ENCODE peak calls at places on chromosomes 16 and 17, in six cellular contexts. S is upper lobe of right lung, K is gastrocnemius medialis, N is GM13976, J is left lung, Q is brain microvascular endothelial cell. Y is an unnamed sample.
A peak's percentile ranks its signal among the peaks of the same experiment; 100 is the strongest.

GRCh38 chr16:14309001-14309886 is 238.1 kb downstream of the MRTFB start:
- DNase-seq in S (no peak), K (no peak), N (no peak), J (no peak), Q (no peak), Y (no peak)

GRCh38 chr17:75525806-75526554 is 483 bp downstream of the LLGL2 start:
- DNase-seq in S (peak; percentile 79), K (no peak), N (no peak), J (no peak), Q (no peak), Y (no peak)

GRCh38 chr16:356756-357155 is 4.2 kb upstream of the AXIN1 start:
- DNase-seq in S (no peak), K (no peak), N (no peak), J (no peak), Q (no peak), Y (peak; percentile 27)

GRCh38 chr16:3147046-3147756 is 12.4 kb downstream of the ZNF213 start:
- DNase-seq in S (no peak), K (no peak), N (no peak), J (no peak), Q (no peak), Y (no peak)

GRCh38 chr16:48947371-48947713 is 334.3 kb downstream of the CBLN1 start:
- DNase-seq in S (no peak), K (no peak), N (no peak), J (no peak), Q (no peak), Y (no peak)

GRCh38 chr17:17051380-17051779 is 9.1 kb downstream of the MPRIP start:
- DNase-seq in S (peak; percentile 57), K (no peak), N (no peak), J (no peak), Q (no peak), Y (no peak)

GRCh38 chr17:42493324-42493723 is 34.6 kb downstream of the ATP6V0A1 start:
- DNase-seq in S (no peak), K (no peak), N (no peak), J (no peak), Q (no peak), Y (no peak)

GRCh38 chr17:17904171-17905035 is 67.6 kb upstream of the SREBF1 start:
- DNase-seq in S (no peak), K (no peak), N (no peak), J (no peak), Q (no peak), Y (no peak)

GRCh38 chr17:9170822-9171221 is 149.5 kb downstream of the NTN1 start:
- DNase-seq in S (no peak), K (no peak), N (no peak), J (no peak), Q (no peak), Y (no peak)

GRCh38 chr16:1723450-1724147 is 17.6 kb downstream of the MAPK8IP3 start:
- DNase-seq in S (no peak), K (no peak), N (peak; percentile 69), J (no peak), Q (peak; percentile 49), Y (no peak)

GRCh38 chr16:23125277-23125676 is 24.0 kb downstream of the USP31 start:
- DNase-seq in S (no peak), K (no peak), N (no peak), J (no peak), Q (no peak), Y (no peak)

GRCh38 chr17:75321506-75321905 is 32.3 kb upstream of the SLC25A19 start:
- DNase-seq in S (no peak), K (no peak), N (no peak), J (no peak), Q (no peak), Y (no peak)

GRCh38 chr17:48903401-48903800 is 4.8 kb upstream of the UBE2Z start:
- DNase-seq in S (no peak), K (no peak), N (no peak), J (no peak), Q (no peak), Y (no peak)

GRCh38 chr17:74923538-74924249 is 379 bp upstream of the OTOP2 start:
- DNase-seq in S (peak; percentile 90), K (peak; percentile 14), N (peak; percentile 93), J (peak; percentile 78), Q (peak; percentile 6), Y (peak; percentile 65)

GRCh38 chr17:42274273-42274542 is 2.0 kb downstream of the STAT5B start:
- DNase-seq in S (no peak), K (no peak), N (no peak), J (no peak), Q (no peak), Y (no peak)

GRCh38 chr16:25171390-25171789 is 45.4 kb upstream of the AQP8 start:
- DNase-seq in S (no peak), K (no peak), N (no peak), J (no peak), Q (no peak), Y (no peak)

GRCh38 chr17:52420555-52421078 is 262.1 kb upstream of the CA10 start:
- DNase-seq in S (no peak), K (no peak), N (no peak), J (no peak), Q (no peak), Y (no peak)

GRCh38 chr16:83624436-83625120 is 183.2 kb upstream of the HSBP1 start:
- DNase-seq in S (no peak), K (no peak), N (no peak), J (no peak), Q (no peak), Y (no peak)

GRCh38 chr16:83626676-83627075 is 181.1 kb upstream of the HSBP1 start:
- DNase-seq in S (no peak), K (no peak), N (no peak), J (no peak), Q (no peak), Y (no peak)

GRCh38 chr16:83623091-83623730 is 184.6 kb upstream of the HSBP1 start:
- DNase-seq in S (no peak), K (no peak), N (no peak), J (no peak), Q (no peak), Y (no peak)

GRCh38 chr16:83627996-83628395 is 179.8 kb upstream of the HSBP1 start:
- DNase-seq in S (no peak), K (no peak), N (no peak), J (no peak), Q (no peak), Y (no peak)

GRCh38 chr16:83626204-83626603 is 181.6 kb upstream of the HSBP1 start:
- DNase-seq in S (no peak), K (no peak), N (no peak), J (no peak), Q (no peak), Y (no peak)
- TF ChIP-seq CTCF in S (no peak), K (no peak), N (no peak), J (no peak), Q (no peak), Y (no peak)

DNA sequence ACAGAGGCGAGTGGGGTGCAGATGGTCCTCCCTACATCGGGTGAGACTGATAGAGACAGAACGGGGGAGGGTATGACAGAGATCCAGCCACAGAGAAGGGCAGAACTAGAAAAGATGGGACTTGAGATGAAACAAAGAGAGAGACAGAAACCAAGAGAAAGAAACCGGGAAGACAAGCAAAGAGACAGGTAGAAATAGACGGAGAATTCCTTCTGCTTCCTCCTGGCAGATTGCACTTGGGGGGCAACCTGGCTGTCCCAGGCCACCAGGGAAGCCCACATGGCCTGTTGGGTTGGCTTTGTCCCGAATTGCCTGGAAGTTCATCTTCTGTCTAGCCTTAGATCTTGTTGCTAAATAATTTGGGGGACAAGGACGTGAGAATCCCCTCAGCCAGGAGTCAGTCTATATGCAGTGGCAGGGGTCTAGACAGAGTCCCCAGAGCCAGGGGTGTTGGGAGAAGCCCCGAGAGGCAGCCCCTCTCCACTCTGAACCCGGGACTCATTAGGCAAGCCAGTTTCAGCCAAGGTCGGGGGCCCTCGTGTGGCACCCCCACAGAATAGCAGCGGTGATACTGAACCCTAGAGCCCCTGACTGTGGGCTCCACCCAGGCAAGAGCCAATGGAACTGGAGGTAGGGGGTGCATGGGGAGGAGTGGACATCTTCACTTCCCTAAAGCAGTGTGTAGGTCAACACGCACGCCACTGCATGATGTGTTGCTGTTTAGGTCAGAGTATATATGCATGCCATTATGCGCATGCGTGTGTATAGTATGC is 626 bp upstream of the TSPOAP1 start:
- DNase-seq in S (peak; percentile 73), K (no peak), N (peak; percentile 79), J (peak; percentile 86), Q (no peak), Y (peak; percentile 93)
- TF ChIP-seq CTCF in S (peak; percentile 40), K (no peak), N (peak; percentile 62), J (no peak), Q (peak; percentile 52), Y (peak; percentile 77)

GRCh38 chr16:67669499-67670101 is 3.0 kb downstream of the C16orf86 start:
- DNase-seq in S (no peak), K (no peak), N (no peak), J (no peak), Q (no peak), Y (no peak)

GRCh38 chr16:67666538-67667433 is at the start of the genes C16orf86 and ENKD1:
- DNase-seq in S (peak; percentile 94), K (peak; percentile 75), N (peak; percentile 96), J (peak; percentile 88), Q (peak; percentile 23), Y (peak; percentile 81)

GRCh38 chr16:67667817-67668494 is 1.3 kb downstream of the C16orf86 start:
- DNase-seq in S (peak; percentile 87), K (peak; percentile 85), N (peak; percentile 94), J (peak; percentile 84), Q (peak; percentile 88), Y (peak; percentile 88)

GRCh38 chr16:67667434-67667816 is 811 bp downstream of the C16orf86 start:
- DNase-seq in S (no peak), K (no peak), N (no peak), J (no peak), Q (no peak), Y (no peak)

DNA sequence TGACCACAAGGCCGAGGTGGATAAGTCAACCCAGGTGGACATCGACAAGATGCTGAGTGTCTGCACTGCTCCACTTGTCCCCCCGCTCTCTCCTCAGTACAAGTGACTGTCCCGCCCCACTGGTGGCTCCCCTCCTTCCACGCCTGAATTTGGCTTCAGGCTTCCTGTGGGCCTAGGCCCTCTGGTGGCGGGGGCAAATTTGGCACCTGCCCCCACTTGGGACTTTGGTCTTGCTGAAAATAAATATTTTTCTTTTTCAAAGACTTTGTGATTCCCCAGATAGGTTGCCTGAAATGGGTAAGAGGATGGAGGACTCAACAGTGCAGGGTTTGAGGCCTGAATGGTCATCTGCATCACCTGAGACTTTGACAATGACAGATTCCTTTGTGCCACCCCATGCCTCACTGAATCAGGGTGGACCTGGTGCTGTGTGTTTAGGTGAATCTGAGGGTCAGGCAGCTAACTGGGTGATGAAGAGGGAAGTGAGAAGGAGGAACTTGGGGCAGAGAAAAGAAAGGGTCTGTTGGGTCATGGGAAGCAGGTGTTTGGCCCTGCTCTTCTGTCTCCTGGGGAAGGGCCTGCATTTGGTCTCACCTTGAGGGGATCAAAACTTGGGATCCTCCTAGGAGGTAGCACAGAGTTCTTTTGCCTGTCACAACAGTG is 2.0 kb downstream of the C16orf86 start:
- DNase-seq in S (no peak), K (no peak), N (no peak), J (no peak), Q (no peak), Y (no peak)
- TF ChIP-seq CTCF in S (no peak), K (no peak), N (peak; percentile 16), J (no peak), Q (peak; percentile 54), Y (peak; percentile 29)

DNA sequence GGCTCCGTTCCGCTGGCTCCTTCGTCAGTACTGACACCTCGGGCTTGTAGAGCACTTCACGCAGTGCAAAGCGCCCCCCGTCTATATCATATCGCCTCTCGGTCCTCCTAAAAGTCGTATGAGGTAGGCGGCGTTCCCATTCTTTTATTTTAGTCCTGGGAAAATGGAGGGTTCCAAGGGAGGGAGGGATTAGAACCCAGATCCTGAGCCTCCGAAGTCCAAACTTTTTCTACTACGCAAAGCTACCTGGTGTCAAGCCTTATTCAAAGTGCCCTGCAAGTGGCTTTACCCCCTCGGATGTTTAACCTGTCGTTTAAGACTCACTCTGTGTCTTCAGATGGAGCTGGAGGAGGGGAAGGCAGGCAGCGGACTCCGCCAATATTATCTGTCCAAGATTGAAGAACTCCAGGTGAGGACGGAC is 348 bp upstream of the FTSJ3 start:
- DNase-seq in S (no peak), K (no peak), N (no peak), J (no peak), Q (no peak), Y (no peak)
- TF ChIP-seq CTCF in S (no peak), K (no peak), N (no peak), J (no peak), Q (no peak), Y (no peak)